ENCODE peak calls at places on chromosomes 4 and X, in four cellular contexts. One of them, this sample, is unnamed.

GRCh38 chrX:38304010-38304409 is 23.3 kb downstream of the RPGR start:
- DNase-seq in bronchial epithelial cell: no peak
- DNase-seq in cardiac muscle cell: peak; percentile 46
- DNase-seq in mammary epithelial cell: no peak
- DNase-seq in this sample: no peak

GRCh38 chrX:51641421-51642021 is 22.8 kb upstream of the CENPVL3 start:
- DNase-seq in bronchial epithelial cell: peak; percentile 34
- DNase-seq in cardiac muscle cell: peak; percentile 71
- DNase-seq in mammary epithelial cell: peak; percentile 19
- DNase-seq in this sample: peak; percentile 13

GRCh38 chr4:162791321-162791720 is 375.4 kb downstream of the NAF1 start:
- DNase-seq in bronchial epithelial cell: peak; percentile 43
- DNase-seq in mammary epithelial cell: no peak
- DNase-seq in cardiac muscle cell: peak; percentile 51
- DNase-seq in this sample: peak; percentile 88

GRCh38 chr4:58475097-58475496 is 1364.9 kb upstream of the IGFBP7 start:
- DNase-seq in mammary epithelial cell: no peak
- DNase-seq in cardiac muscle cell: no peak
- DNase-seq in bronchial epithelial cell: no peak
- DNase-seq in this sample: no peak

GRCh38 chr4:143397335-143397734 is 60.7 kb downstream of the GAB1 start:
- DNase-seq in mammary epithelial cell: no peak
- DNase-seq in bronchial epithelial cell: no peak
- DNase-seq in cardiac muscle cell: no peak
- DNase-seq in this sample: no peak

GRCh38 chr4:56637791-56638190 is 43.3 kb downstream of the HOPX start:
- DNase-seq in cardiac muscle cell: no peak
- DNase-seq in mammary epithelial cell: no peak
- DNase-seq in bronchial epithelial cell: peak; percentile 82
- DNase-seq in this sample: peak; percentile 83

GRCh38 chr4:58600290-58600689 is 1490.1 kb upstream of the IGFBP7 start:
- DNase-seq in bronchial epithelial cell: no peak
- DNase-seq in cardiac muscle cell: no peak
- DNase-seq in mammary epithelial cell: no peak
- DNase-seq in this sample: no peak

GRCh38 chr4:183960021-183960420 is 54.9 kb downstream of the STOX2 start:
- DNase-seq in mammary epithelial cell: peak; percentile 56
- DNase-seq in cardiac muscle cell: peak; percentile 84
- DNase-seq in bronchial epithelial cell: peak; percentile 53
- DNase-seq in this sample: peak; percentile 92

GRCh38 chr4:153408932-153409331 is 57.2 kb upstream of the TMEM131L start:
- DNase-seq in mammary epithelial cell: no peak
- DNase-seq in bronchial epithelial cell: peak; percentile 32
- DNase-seq in cardiac muscle cell: no peak
- DNase-seq in this sample: no peak

GRCh38 chrX:28609917-28610613 is 22.8 kb downstream of the IL1RAPL1 start:
- DNase-seq in mammary epithelial cell: no peak
- DNase-seq in cardiac muscle cell: peak; percentile 21
- DNase-seq in bronchial epithelial cell: no peak
- DNase-seq in this sample: peak; percentile 73

GRCh38 chrX:120874678-120875557 is 748 bp downstream of the CT47B1 start:
- DNase-seq in mammary epithelial cell: no peak
- DNase-seq in cardiac muscle cell: no peak
- DNase-seq in bronchial epithelial cell: no peak
- DNase-seq in this sample: no peak

GRCh38 chr4:41644288-41644914 is 104.1 kb downstream of the PHOX2B start:
- DNase-seq in cardiac muscle cell: peak; percentile 61
- DNase-seq in mammary epithelial cell: no peak
- DNase-seq in bronchial epithelial cell: peak; percentile 26
- DNase-seq in this sample: no peak
- TF ChIP-seq CTCF in cardiac muscle cell: peak; percentile 91
- TF ChIP-seq CTCF in mammary epithelial cell: peak; percentile 62
- TF ChIP-seq CTCF in bronchial epithelial cell: peak; percentile 99
- TF ChIP-seq CTCF in this sample: peak; percentile 90

GRCh38 chr4:39045791-39046221 is 13.6 kb upstream of the TMEM156 start:
- DNase-seq in cardiac muscle cell: peak; percentile 47
- DNase-seq in bronchial epithelial cell: no peak
- DNase-seq in mammary epithelial cell: no peak
- DNase-seq in this sample: no peak
- H3K4me3 ChIP-seq in cardiac muscle cell: peak overlapping the region; percentile 100
- H3K4me3 ChIP-seq in bronchial epithelial cell: peak overlapping the region; percentile 60
- H3K4me3 ChIP-seq in mammary epithelial cell: peak overlapping the region; percentile 66
- H3K4me3 ChIP-seq in this sample: peak overlapping the region; percentile 77

GRCh38 chr4:17500574-17500973 is 11.3 kb downstream of the QDPR start:
- DNase-seq in mammary epithelial cell: no peak
- DNase-seq in cardiac muscle cell: no peak
- DNase-seq in bronchial epithelial cell: no peak
- DNase-seq in this sample: no peak

GRCh38 chr4:17502764-17503163 is 9.1 kb downstream of the QDPR start:
- DNase-seq in mammary epithelial cell: peak; percentile 94
- DNase-seq in cardiac muscle cell: no peak
- DNase-seq in bronchial epithelial cell: peak; percentile 83
- DNase-seq in this sample: no peak

GRCh38 chr4:17504081-17504480 is 7.8 kb downstream of the QDPR start:
- DNase-seq in bronchial epithelial cell: no peak
- DNase-seq in mammary epithelial cell: no peak
- DNase-seq in cardiac muscle cell: no peak
- DNase-seq in this sample: no peak
- TF ChIP-seq CTCF in bronchial epithelial cell: no peak
- TF ChIP-seq CTCF in mammary epithelial cell: no peak
- TF ChIP-seq CTCF in cardiac muscle cell: no peak
- TF ChIP-seq CTCF in this sample: no peak

GRCh38 chr4:17616283-17616682 is 1.8 kb downstream of the MED28 start:
- DNase-seq in bronchial epithelial cell: no peak
- DNase-seq in mammary epithelial cell: no peak
- DNase-seq in cardiac muscle cell: no peak
- DNase-seq in this sample: no peak

GRCh38 chr4:17619416-17620105 is 5.1 kb downstream of the MED28 start:
- DNase-seq in bronchial epithelial cell: peak; percentile 15
- DNase-seq in cardiac muscle cell: no peak
- DNase-seq in mammary epithelial cell: no peak
- DNase-seq in this sample: no peak

GRCh38 chr4:17623451-17624001 is 9.1 kb downstream of the MED28 start:
- DNase-seq in bronchial epithelial cell: no peak
- DNase-seq in mammary epithelial cell: no peak
- DNase-seq in cardiac muscle cell: no peak
- DNase-seq in this sample: no peak

GRCh38 chr4:17614416-17615299 is at the start of gene MED28:
- DNase-seq in bronchial epithelial cell: peak; percentile 83
- DNase-seq in cardiac muscle cell: peak; percentile 96
- DNase-seq in mammary epithelial cell: peak; percentile 89
- DNase-seq in this sample: peak; percentile 76

GRCh38 chr4:17618926-17619325 is 4.5 kb downstream of the MED28 start:
- DNase-seq in mammary epithelial cell: no peak
- DNase-seq in bronchial epithelial cell: no peak
- DNase-seq in cardiac muscle cell: no peak
- DNase-seq in this sample: no peak
- H3K4me3 ChIP-seq in mammary epithelial cell: no peak overlapping the region
- H3K4me3 ChIP-seq in bronchial epithelial cell: no peak overlapping the region
- H3K4me3 ChIP-seq in cardiac muscle cell: no peak overlapping the region
- H3K4me3 ChIP-seq in this sample: no peak overlapping the region

GRCh38 chrX:34658316-34658715 is 1.2 kb upstream of the TMEM47 start:
- DNase-seq in cardiac muscle cell: peak; percentile 52
- DNase-seq in bronchial epithelial cell: no peak
- DNase-seq in mammary epithelial cell: no peak
- DNase-seq in this sample: no peak
- TF ChIP-seq CTCF in cardiac muscle cell: no peak
- TF ChIP-seq CTCF in bronchial epithelial cell: no peak
- TF ChIP-seq CTCF in mammary epithelial cell: no peak
- TF ChIP-seq CTCF in this sample: no peak

GRCh38 chr4:151013944-151014343 is 1.1 kb downstream of the LRBA start:
- DNase-seq in mammary epithelial cell: no peak
- DNase-seq in bronchial epithelial cell: no peak
- DNase-seq in cardiac muscle cell: no peak
- DNase-seq in this sample: no peak

GRCh38 chr4:151014521-151015457 is at the start of gene LRBA:
- DNase-seq in bronchial epithelial cell: peak; percentile 79
- DNase-seq in cardiac muscle cell: peak; percentile 45
- DNase-seq in mammary epithelial cell: peak; percentile 89
- DNase-seq in this sample: no peak

GRCh38 chr4:151012376-151012775 is 2.7 kb downstream of the LRBA start:
- DNase-seq in cardiac muscle cell: no peak
- DNase-seq in mammary epithelial cell: no peak
- DNase-seq in bronchial epithelial cell: no peak
- DNase-seq in this sample: no peak

GRCh38 chr4:151013491-151013890 is 1.6 kb downstream of the LRBA start:
- DNase-seq in cardiac muscle cell: no peak
- DNase-seq in bronchial epithelial cell: peak; percentile 10
- DNase-seq in mammary epithelial cell: no peak
- DNase-seq in this sample: no peak

GRCh38 chr4:151012836-151013235 is 2.2 kb downstream of the LRBA start:
- DNase-seq in cardiac muscle cell: no peak
- DNase-seq in bronchial epithelial cell: peak; percentile 59
- DNase-seq in mammary epithelial cell: peak; percentile 59
- DNase-seq in this sample: no peak
- H3K4me3 ChIP-seq in cardiac muscle cell: peak overlapping the region; percentile 99
- H3K4me3 ChIP-seq in bronchial epithelial cell: peak overlapping the region; percentile 77
- H3K4me3 ChIP-seq in mammary epithelial cell: peak overlapping the region; percentile 74
- H3K4me3 ChIP-seq in this sample: peak overlapping the region; percentile 99

GRCh38 chrX:47643926-47644325 is 6.4 kb downstream of the ELK1 start:
- DNase-seq in cardiac muscle cell: peak; percentile 55
- DNase-seq in bronchial epithelial cell: no peak
- DNase-seq in mammary epithelial cell: no peak
- DNase-seq in this sample: no peak

GRCh38 chrX:47648376-47648775 is 2.0 kb downstream of the ELK1 start:
- DNase-seq in cardiac muscle cell: peak; percentile 32
- DNase-seq in mammary epithelial cell: no peak
- DNase-seq in bronchial epithelial cell: no peak
- DNase-seq in this sample: no peak

GRCh38 chrX:47645530-47645929 is 4.8 kb downstream of the ELK1 start:
- DNase-seq in cardiac muscle cell: peak; percentile 43
- DNase-seq in mammary epithelial cell: peak; percentile 24
- DNase-seq in bronchial epithelial cell: no peak
- DNase-seq in this sample: no peak

GRCh38 chrX:47646636-47647035 is 3.7 kb downstream of the ELK1 start:
- DNase-seq in bronchial epithelial cell: no peak
- DNase-seq in cardiac muscle cell: no peak
- DNase-seq in mammary epithelial cell: no peak
- DNase-seq in this sample: no peak

GRCh38 chrX:47644557-47645091 is 5.7 kb downstream of the ELK1 start:
- DNase-seq in mammary epithelial cell: peak; percentile 16
- DNase-seq in cardiac muscle cell: peak; percentile 54
- DNase-seq in bronchial epithelial cell: no peak
- DNase-seq in this sample: no peak
- TF ChIP-seq CTCF in mammary epithelial cell: peak; percentile 35
- TF ChIP-seq CTCF in cardiac muscle cell: peak; percentile 55
- TF ChIP-seq CTCF in bronchial epithelial cell: peak; percentile 51
- TF ChIP-seq CTCF in this sample: peak; percentile 48

GRCh38 chrX:9342581-9343051 is 122.2 kb upstream of the TBL1X start:
- DNase-seq in mammary epithelial cell: no peak
- DNase-seq in cardiac muscle cell: peak; percentile 91
- DNase-seq in bronchial epithelial cell: no peak
- DNase-seq in this sample: peak; percentile 67
- H3K4me3 ChIP-seq in mammary epithelial cell: no peak overlapping the region
- H3K4me3 ChIP-seq in cardiac muscle cell: peak overlapping the region; percentile 61
- H3K4me3 ChIP-seq in bronchial epithelial cell: no peak overlapping the region
- H3K4me3 ChIP-seq in this sample: peak overlapping the region; percentile 40